ENCODE peak calls at places on chromosomes 6 and 20, in five cellular contexts. O, Y, T, E and F are unnamed samples.
A peak's percentile ranks its signal among the peaks of the same experiment; 100 is the strongest.

GRCh38 chr6:10312445-10312844 is 102.4 kb downstream of the TFAP2A start:
- DNase-seq in Y (no peak), T (no peak), O (no peak), E (no peak), F (no peak)

GRCh38 chr20:38094373-38094775 is 60.8 kb downstream of the RPRD1B start:
- DNase-seq in T (peak; percentile 52), E (peak; percentile 89), Y (peak; percentile 9), O (peak; percentile 57), F (no peak)

GRCh38 chr6:90178294-90178678 is 118.4 kb downstream of the BACH2 start:
- DNase-seq in Y (no peak), T (peak; percentile 4), E (no peak), O (no peak), F (no peak)

GRCh38 chr20:25544760-25545159 is 40.6 kb downstream of the NINL start:
- DNase-seq in E (no peak), Y (no peak), O (no peak), T (peak; percentile 98), F (no peak)

GRCh38 chr6:141026504-141026903 is 1106.2 kb upstream of the GJE1 start:
- DNase-seq in Y (no peak), O (peak; percentile 73), T (no peak), E (no peak), F (no peak)

GRCh38 chr20:36886859-36887778 is 11.2 kb downstream of the TLDC2 start:
- DNase-seq in Y (peak; percentile 27), E (peak; percentile 86), T (peak; percentile 88), O (peak; percentile 82), F (peak; percentile 22)

GRCh38 chr6:130853555-130854183 is 26.5 kb downstream of the SMLR1 start:
- DNase-seq in Y (no peak), T (no peak), O (no peak), E (peak; percentile 51), F (peak; percentile 9)

GRCh38 chr6:143806282-143807102 is 36.6 kb upstream of the LTV1 start:
- DNase-seq in T (no peak), E (peak; percentile 36), Y (no peak), O (no peak), F (no peak)

GRCh38 chr6:104704191-104704590 is 155.5 kb downstream of the HACE1 start:
- DNase-seq in Y (no peak), E (no peak), O (no peak), T (no peak), F (no peak)

GRCh38 chr6:5085638-5086293 is 625 bp downstream of the PPP1R3G start:
- DNase-seq in E (no peak), Y (no peak), T (peak; percentile 56), O (no peak), F (no peak)

GRCh38 chr20:57433658-57434389 is 42.6 kb downstream of the RBM38 start:
- DNase-seq in E (no peak), O (no peak), Y (no peak), T (no peak), F (no peak)

GRCh38 chr20:32583581-32584045 is 1.5 kb downstream of the NOL4L start:
- DNase-seq in O (no peak), E (no peak), T (peak; percentile 73), Y (no peak), F (no peak)

GRCh38 chr6:127484207-127484858 is 25.1 kb upstream of the KIAA0408 start:
- DNase-seq in T (no peak), Y (no peak), O (peak; percentile 52), E (peak; percentile 32), F (peak; percentile 23)

GRCh38 chr6:73131706-73132105 is 93.6 kb downstream of the KHDC1L start:
- DNase-seq in Y (no peak), T (peak; percentile 26), E (peak; percentile 11), O (no peak), F (no peak)

GRCh38 chr6:133055527-133055966 is 185.6 kb upstream of the EYA4 start:
- DNase-seq in T (no peak), Y (no peak), O (no peak), E (no peak), F (no peak)

GRCh38 chr6:1136415-1136774 is 175.5 kb upstream of the FOXQ1 start:
- DNase-seq in T (peak; percentile 79), E (peak; percentile 72), Y (no peak), O (no peak), F (no peak)